ENCODE peak calls at places on chromosomes 4 and X, in eight cellular contexts. G is cardiac muscle cell, T is mammary epithelial cell, S is gastrocnemius medialis, I is uterus, X is OCI-LY7, E is psoas muscle, W is right lobe of liver. H is an unnamed sample. For H3K4me1, the result is how much of the 10 kb centered on the place peaks cover.

GRCh38 chrX:70969635-70970481 is 39.0 kb upstream of the SLC7A3 start:
- DNase-seq in X (no peak), I (no peak), W (no peak), E (no peak), S (no peak), G (no peak), T (no peak), H (peak)

GRCh38 chr4:136329042-136329662 is 1203.1 kb downstream of the PCDH18 start:
- DNase-seq in S (no peak), G (no peak), I (no peak), T (peak), W (no peak), E (no peak), X (no peak), H (peak)

GRCh38 chr4:157389751-157390150 is 169.2 kb downstream of the GRIA2 start:
- DNase-seq in E (no peak), X (no peak), T (no peak), I (no peak), W (no peak), S (no peak), G (no peak), H (no peak)

GRCh38 chrX:38864165-38864564 is 62.9 kb downstream of the MID1IP1 start:
- DNase-seq in G (peak), I (no peak), W (no peak), T (no peak), E (no peak), X (no peak), S (no peak), H (no peak)

GRCh38 chr4:140094701-140095420 is 59.1 kb downstream of the MAML3 start:
- DNase-seq in G (no peak), X (no peak), W (peak), I (no peak), T (peak), S (peak), E (peak), H (no peak)

GRCh38 chr4:92969650-92970370 is 666.0 kb downstream of the GRID2 start:
- DNase-seq in S (no peak), X (no peak), T (peak), G (peak), W (no peak), I (no peak), E (no peak), H (peak)

GRCh38 chrX:20333672-20334071 is 67.0 kb upstream of the RPS6KA3 start:
- DNase-seq in X (no peak), G (no peak), I (no peak), E (no peak), T (no peak), W (no peak), S (no peak), H (no peak)

GRCh38 chr4:165931741-165932140 is 58.7 kb downstream of the TLL1 start:
- DNase-seq in I (no peak), G (no peak), E (no peak), X (no peak), W (no peak), S (no peak), T (peak), H (no peak)

GRCh38 chr4:6909970-6910339 is 329 bp downstream of the TBC1D14 start:
- DNase-seq in E (peak), G (no peak), S (no peak), X (no peak), I (no peak), W (peak), T (no peak), H (peak)

GRCh38 chrX:126733874-126734273 is 85.7 kb upstream of the PRR32 start:
- DNase-seq in X (no peak), G (no peak), W (no peak), T (no peak), I (no peak), E (no peak), S (no peak), H (peak)

GRCh38 chrX:108261541-108262218 is 170.1 kb downstream of the ATG4A start:
- DNase-seq in X (no peak), S (no peak), T (peak), E (no peak), G (peak), W (no peak), I (no peak), H (peak)

GRCh38 chrX:15737957-15738685 is at the start of gene CA5B:
- DNase-seq in T (peak), I (peak), X (peak), W (peak), G (peak), S (peak), E (peak), H (peak)

GRCh38 chr4:182478475-182478874 is 235.3 kb downstream of the TENM3 start:
- DNase-seq in E (no peak), X (peak), T (peak), S (no peak), I (no peak), W (no peak), G (peak), H (peak)

GRCh38 chrX:66200855-66201795 is 37.1 kb downstream of the HEPH start:
- DNase-seq in I (no peak), E (no peak), S (no peak), G (peak), W (no peak), X (peak), T (no peak), H (peak)

GRCh38 chr4:6362243-6362885 is 92.7 kb downstream of the WFS1 start:
- DNase-seq in X (no peak), I (no peak), T (no peak), W (no peak), S (no peak), E (no peak), G (no peak), H (no peak)

GRCh38 chr4:139367421-139368090 is 65.3 kb upstream of the NDUFC1 start:
- DNase-seq in E (no peak), X (no peak), I (no peak), S (no peak), G (peak), W (no peak), T (peak), H (peak)

GRCh38 chrX:14501312-14501711 is 28.0 kb upstream of the GLRA2 start:
- DNase-seq in X (no peak), I (peak), E (no peak), G (no peak), T (no peak), S (no peak), W (no peak), H (no peak)

GRCh38 chrX:132694331-132694823 is 205.5 kb upstream of the MBNL3 start:
- DNase-seq in T (no peak), E (no peak), W (no peak), S (no peak), G (no peak), I (no peak), X (no peak), H (no peak)

GRCh38 chr4:141410839-141411238 is 190.1 kb downstream of the ZNF330 start:
- DNase-seq in E (no peak), I (no peak), S (no peak), G (peak), T (no peak), X (no peak), W (no peak), H (no peak)

GRCh38 chrX:127702527-127702926 is 349.7 kb downstream of the ACTRT1 start:
- DNase-seq in X (no peak), S (no peak), T (no peak), W (no peak), E (no peak), I (no peak), G (no peak), H (no peak)

GRCh38 chr4:1041936-1042330 is 30.5 kb downstream of the FGFRL1 start:
- DNase-seq in W (no peak), E (peak), T (no peak), X (no peak), I (no peak), S (no peak), G (no peak), H (no peak)

GRCh38 chr4:64079316-64079715 is 329.9 kb downstream of the TECRL start:
- DNase-seq in G (no peak), I (no peak), W (no peak), E (no peak), S (no peak), T (peak), X (no peak), H (no peak)

GRCh38 chr4:88728146-88728545 is 30.5 kb upstream of the NAP1L5 start:
- DNase-seq in I (no peak), W (no peak), T (no peak), G (no peak), S (no peak), X (no peak), E (peak), H (no peak)

GRCh38 chrX:45363596-45363995 is 162.9 kb upstream of the DIPK2B start:
- DNase-seq in S (no peak), G (no peak), I (no peak), W (no peak), E (no peak), T (no peak), X (no peak), H (no peak)

GRCh38 chr4:118969359-118969758 is 80.7 kb downstream of the SYNPO2 start:
- DNase-seq in G (peak), T (peak), I (peak), X (peak), E (peak), S (peak), W (peak), H (peak)
- H3K4me1 ChIP-seq in G (under half), T (under half), I (under half), X (under half), E (half or more), S (half or more), W (under half), H (under half)

GRCh38 chr4:156328882-156329281 is 375.2 kb upstream of the CTSO start:
- DNase-seq in E (no peak), X (no peak), I (no peak), W (no peak), S (no peak), G (no peak), T (no peak), H (no peak)

GRCh38 chr4:156335721-156336120 is 382.1 kb upstream of the CTSO start:
- DNase-seq in G (no peak), I (no peak), W (no peak), T (no peak), S (no peak), X (no peak), E (no peak), H (no peak)

GRCh38 chr4:156329779-156330178 is 376.1 kb upstream of the CTSO start:
- DNase-seq in T (no peak), W (no peak), G (peak), S (no peak), I (no peak), E (no peak), X (no peak), H (no peak)

GRCh38 chr4:156336516-156336915 is 382.9 kb upstream of the CTSO start:
- DNase-seq in S (no peak), I (no peak), E (no peak), W (no peak), G (no peak), T (peak), X (no peak), H (no peak)

GRCh38 chr4:156330436-156331031 is 376.9 kb upstream of the CTSO start:
- DNase-seq in G (no peak), I (no peak), X (no peak), E (no peak), T (no peak), S (no peak), W (no peak), H (no peak)
- H3K27ac ChIP-seq in G (no peak), I (no peak), X (no peak), E (no peak), T (no peak), S (no peak), W (no peak), H (no peak)

GRCh38 chr4:77615153-77615552 is 9.5 kb downstream of the CXCL13 start:
- DNase-seq in W (no peak), X (no peak), T (no peak), I (no peak), G (no peak), S (no peak), E (no peak), H (no peak)

GRCh38 chr4:77617203-77617602 is 11.6 kb downstream of the CXCL13 start:
- DNase-seq in E (no peak), X (no peak), W (no peak), I (no peak), T (peak), S (no peak), G (peak), H (peak)

GRCh38 chr4:77618383-77619241 is 13.0 kb downstream of the CXCL13 start:
- DNase-seq in W (peak), G (peak), E (no peak), S (peak), I (peak), X (peak), T (peak), H (peak)

GRCh38 chr4:77621254-77621653 is 15.6 kb downstream of the CXCL13 start:
- DNase-seq in E (no peak), X (no peak), T (no peak), W (no peak), S (no peak), G (no peak), I (no peak), H (no peak)

DNA sequence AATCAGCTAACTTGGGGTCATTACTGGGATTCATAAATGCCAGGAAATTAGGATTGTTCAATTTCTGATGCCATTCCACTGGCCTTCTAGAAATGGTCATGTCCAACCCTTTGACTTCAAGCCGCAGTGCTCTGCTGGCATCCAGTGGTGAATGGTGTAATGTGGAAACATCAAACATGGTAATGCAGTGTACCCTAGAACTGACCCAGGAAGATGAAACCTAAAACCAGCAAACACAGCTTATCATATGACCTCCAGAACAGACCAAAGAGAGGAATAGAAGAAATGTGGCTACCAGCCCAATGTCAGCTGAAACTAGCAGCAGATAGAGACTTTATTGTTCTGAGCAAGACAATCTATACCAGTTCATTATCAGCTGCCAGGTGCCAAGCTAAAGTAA is 13.8 kb downstream of the CXCL13 start:
- DNase-seq in T (no peak), I (no peak), X (no peak), E (no peak), W (peak), G (peak), S (no peak), H (no peak)
- H3K4me1 ChIP-seq in T (under half), I (under half), X (under half), E (under half), W (under half), G (under half), S (under half), H (under half)

DNA sequence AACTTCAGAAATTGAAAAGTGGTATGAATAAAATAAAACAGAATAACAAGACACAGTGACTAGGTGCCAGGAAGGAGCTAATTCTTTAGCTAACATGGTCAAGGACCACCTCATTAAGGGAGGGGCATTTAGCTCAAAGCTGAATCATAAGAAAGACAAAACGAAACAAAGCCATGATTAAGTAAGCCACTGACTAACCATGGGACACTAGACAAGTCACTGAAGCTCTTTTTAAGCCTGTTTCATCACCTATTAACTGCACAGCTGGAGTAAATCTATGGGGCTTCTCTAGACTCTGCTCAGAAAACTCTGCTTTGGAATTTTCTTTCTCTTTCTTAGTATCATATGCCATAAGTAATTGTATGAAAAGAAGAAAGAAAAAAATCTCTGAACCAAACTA is 49.8 kb upstream of the C1QTNF7 start:
- DNase-seq in E (no peak), T (peak), G (peak), X (no peak), W (no peak), S (no peak), I (no peak), H (peak)
- H3K27ac ChIP-seq in E (no peak), T (no peak), G (no peak), X (no peak), W (no peak), S (no peak), I (peak), H (peak)

GRCh38 chrX:1463581-1464281 is 11.0 kb upstream of the ASMTL start:
- DNase-seq in S (no peak), X (no peak), G (no peak), T (no peak), E (no peak), I (no peak), W (peak), H (no peak)

GRCh38 chrX:1462110-1462509 is 9.4 kb upstream of the ASMTL start:
- DNase-seq in S (no peak), I (no peak), W (no peak), T (no peak), X (no peak), G (no peak), E (no peak), H (no peak)

GRCh38 chrX:1464282-1465131 is 11.8 kb upstream of the ASMTL start:
- DNase-seq in W (peak), X (no peak), S (no peak), I (no peak), G (no peak), T (no peak), E (no peak), H (no peak)

GRCh38 chrX:1465261-1466231 is 12.8 kb upstream of the ASMTL start:
- DNase-seq in S (no peak), E (no peak), I (no peak), G (no peak), W (peak), T (peak), X (no peak), H (no peak)

DNA sequence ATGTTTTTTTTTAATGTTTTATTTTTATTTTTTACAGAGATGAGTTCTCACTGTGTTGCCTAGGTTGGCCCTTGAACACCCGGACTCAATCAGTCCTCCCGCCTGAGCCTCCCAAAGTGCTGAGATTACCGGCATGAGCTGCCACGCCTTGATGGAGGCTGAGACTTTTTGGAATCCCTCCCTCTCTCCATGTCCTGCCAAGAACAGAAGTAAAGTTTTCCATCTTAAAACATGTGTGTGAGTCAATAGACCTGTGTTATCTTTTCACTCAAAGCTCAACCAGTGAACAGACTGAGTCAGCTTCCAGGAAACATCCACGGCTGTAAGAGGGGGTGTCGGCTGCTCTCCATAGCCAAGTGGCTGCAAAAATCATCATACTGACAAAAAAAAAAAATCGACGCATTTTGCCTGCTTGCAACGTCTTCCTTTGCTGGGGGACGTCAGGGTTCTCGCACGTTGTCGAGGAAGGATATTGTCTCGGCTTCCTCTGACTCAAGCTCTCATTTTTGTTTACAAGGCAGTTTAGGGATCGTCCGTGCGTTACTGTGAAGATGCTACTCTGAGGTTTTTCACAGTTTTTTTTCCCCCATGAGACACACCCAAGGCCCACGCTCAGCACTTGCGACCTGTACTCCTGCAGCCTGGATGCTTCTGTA is 10.0 kb upstream of the ASMTL start:
- DNase-seq in X (no peak), E (no peak), T (no peak), I (no peak), S (no peak), W (peak), G (peak), H (no peak)
- H3K4me1 ChIP-seq in X (half or more), E (under half), T (under half), I (under half), S (under half), W (under half), G (under half), H (under half)

GRCh38 chr4:154612472-154613414 is at the start of gene FGG:
- DNase-seq in I (no peak), W (peak), G (no peak), X (no peak), T (no peak), E (no peak), S (no peak), H (no peak)
- H3K27ac ChIP-seq in I (no peak), W (peak), G (no peak), X (no peak), T (no peak), E (no peak), S (no peak), H (no peak)

GRCh38 chr4:4862665-4863482 is 3.4 kb downstream of the MSX1 start:
- DNase-seq in S (no peak), T (no peak), I (no peak), X (no peak), E (peak), W (no peak), G (no peak), H (no peak)

GRCh38 chr4:4860803-4861591 is 1.5 kb downstream of the MSX1 start:
- DNase-seq in E (no peak), X (no peak), T (no peak), I (peak), G (peak), S (no peak), W (no peak), H (no peak)

GRCh38 chr4:4859799-4860380 is 425 bp downstream of the MSX1 start:
- DNase-seq in W (no peak), T (no peak), I (no peak), X (no peak), G (no peak), S (no peak), E (peak), H (no peak)

GRCh38 chr4:4860381-4860802 is 927 bp downstream of the MSX1 start:
- DNase-seq in S (no peak), G (peak), I (no peak), W (no peak), E (no peak), T (no peak), X (no peak), H (peak)

DNA sequence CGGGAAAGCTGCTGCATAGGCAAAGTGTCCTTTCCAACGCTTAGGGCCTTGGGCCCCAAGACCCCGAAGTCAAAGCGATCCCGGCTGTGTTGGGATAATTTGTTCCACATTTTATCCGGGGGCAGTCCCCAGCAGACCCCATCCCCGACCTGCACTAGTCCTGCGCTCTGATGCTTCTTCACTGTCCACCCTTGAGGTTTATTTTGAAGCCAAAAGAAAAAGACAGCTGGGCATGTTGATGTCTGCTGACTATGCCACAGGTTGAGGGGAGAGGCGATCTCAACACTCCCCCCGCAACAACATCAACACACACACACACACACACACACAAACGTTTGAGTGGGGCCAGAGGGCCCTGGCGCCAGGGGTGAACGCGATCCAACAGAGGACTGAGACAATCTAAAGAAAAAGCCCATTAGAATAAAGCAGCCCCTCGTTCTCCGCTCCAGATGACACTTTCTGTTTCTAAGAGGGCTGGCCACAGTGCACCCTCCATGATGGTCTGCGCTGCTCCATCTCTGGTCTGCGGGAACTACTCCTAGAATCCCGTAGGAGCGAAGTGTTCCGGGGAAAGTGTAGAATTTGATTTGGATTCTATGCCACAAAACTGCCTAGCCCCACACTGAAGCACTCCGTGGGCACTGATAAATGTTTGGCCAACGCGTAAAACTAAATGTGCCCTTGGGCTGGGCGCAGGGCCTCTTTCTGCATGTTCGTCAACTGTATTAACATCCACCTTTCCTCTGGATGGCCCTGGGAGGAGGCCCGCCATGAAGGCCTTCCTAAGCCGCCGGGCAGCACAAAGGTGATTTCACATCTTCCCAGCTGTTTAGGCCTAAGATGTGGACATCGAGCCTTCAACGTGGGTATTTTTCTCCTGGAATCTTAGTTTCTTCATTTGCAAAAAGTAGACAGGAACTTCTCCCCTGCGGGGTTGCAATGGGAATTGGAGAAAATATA is 2.4 kb downstream of the MSX1 start:
- DNase-seq in E (peak), G (no peak), W (no peak), S (no peak), I (no peak), X (no peak), T (no peak), H (no peak)
- H3K4me1 ChIP-seq in E (under half), G (under half), W (under half), S (under half), I (under half), X (under half), T (under half), H (under half)

GRCh38 chr4:23788027-23788426 is 101.8 kb downstream of the PPARGC1A start:
- DNase-seq in W (no peak), E (no peak), X (no peak), T (no peak), S (no peak), I (no peak), G (no peak), H (no peak)
- H3K27ac ChIP-seq in W (no peak), E (no peak), X (no peak), T (no peak), S (no peak), I (no peak), G (no peak), H (no peak)